ENCODE peak calls at places on chromosome 7, in five cellular contexts. One of them, this sample, is unnamed.

GRCh38 chr7:90172121-90172520 is 17.9 kb downstream of the STEAP1 start:
- DNase-seq in adrenal gland: no peak
- DNase-seq in hepatocyte: no peak
- DNase-seq in A549: no peak
- DNase-seq in astrocyte: no peak
- DNase-seq in this sample: no peak

GRCh38 chr7:134548877-134549276 is at the start of gene AKR1B15:
- DNase-seq in hepatocyte: no peak
- DNase-seq in astrocyte: no peak
- DNase-seq in adrenal gland: no peak
- DNase-seq in A549: peak; percentile 78
- DNase-seq in this sample: no peak

GRCh38 chr7:150955519-150956394 is 22.4 kb downstream of the KCNH2 start:
- DNase-seq in hepatocyte: peak; percentile 71
- DNase-seq in A549: no peak
- DNase-seq in astrocyte: peak; percentile 29
- DNase-seq in adrenal gland: peak; percentile 74
- DNase-seq in this sample: no peak

GRCh38 chr7:75039709-75040108 is 33.9 kb downstream of the RCC1L start:
- DNase-seq in astrocyte: no peak
- DNase-seq in A549: no peak
- DNase-seq in hepatocyte: no peak
- DNase-seq in adrenal gland: no peak
- DNase-seq in this sample: no peak

GRCh38 chr7:45721949-45722598 is 147.9 kb downstream of the ADCY1 start:
- DNase-seq in A549: no peak
- DNase-seq in astrocyte: no peak
- DNase-seq in adrenal gland: no peak
- DNase-seq in hepatocyte: no peak
- DNase-seq in this sample: no peak

GRCh38 chr7:155764432-155764798 is 47.8 kb downstream of the SHH start:
- DNase-seq in A549: no peak
- DNase-seq in hepatocyte: no peak
- DNase-seq in astrocyte: no peak
- DNase-seq in adrenal gland: no peak
- DNase-seq in this sample: no peak

GRCh38 chr7:40519009-40519408 is 384.2 kb downstream of the SUGCT start:
- DNase-seq in astrocyte: no peak
- DNase-seq in hepatocyte: no peak
- DNase-seq in adrenal gland: no peak
- DNase-seq in A549: no peak
- DNase-seq in this sample: no peak

GRCh38 chr7:113144839-113145238 is 26.5 kb upstream of the SMIM30 start:
- DNase-seq in astrocyte: no peak
- DNase-seq in A549: no peak
- DNase-seq in adrenal gland: no peak
- DNase-seq in hepatocyte: no peak
- DNase-seq in this sample: no peak

GRCh38 chr7:143877076-143877475 is 24.9 kb downstream of the TCAF1 start:
- DNase-seq in astrocyte: no peak
- DNase-seq in A549: no peak
- DNase-seq in hepatocyte: no peak
- DNase-seq in adrenal gland: no peak
- DNase-seq in this sample: no peak

GRCh38 chr7:121163699-121164098 is 165.1 kb upstream of the WNT16 start:
- DNase-seq in A549: no peak
- DNase-seq in adrenal gland: no peak
- DNase-seq in hepatocyte: no peak
- DNase-seq in astrocyte: no peak
- DNase-seq in this sample: no peak

GRCh38 chr7:28748934-28749584 is 209.1 kb downstream of the TRIL start:
- DNase-seq in adrenal gland: no peak
- DNase-seq in astrocyte: peak; percentile 60
- DNase-seq in hepatocyte: peak; percentile 12
- DNase-seq in A549: peak; percentile 50
- DNase-seq in this sample: peak; percentile 88

GRCh38 chr7:88280801-88281200 is 25.9 kb downstream of the STEAP4 start:
- DNase-seq in astrocyte: no peak
- DNase-seq in A549: no peak
- DNase-seq in adrenal gland: no peak
- DNase-seq in hepatocyte: no peak
- DNase-seq in this sample: no peak

GRCh38 chr7:15836041-15836440 is 149.6 kb upstream of the MEOX2 start:
- DNase-seq in adrenal gland: no peak
- DNase-seq in astrocyte: peak; percentile 32
- DNase-seq in A549: no peak
- DNase-seq in hepatocyte: no peak
- DNase-seq in this sample: no peak

GRCh38 chr7:34751725-34752643 is 94.0 kb downstream of the NPSR1 start:
- DNase-seq in astrocyte: no peak
- DNase-seq in adrenal gland: no peak
- DNase-seq in A549: no peak
- DNase-seq in hepatocyte: no peak
- DNase-seq in this sample: no peak

GRCh38 chr7:148486937-148487336 is 103.6 kb upstream of the C7orf33 start:
- DNase-seq in hepatocyte: no peak
- DNase-seq in A549: no peak
- DNase-seq in adrenal gland: no peak
- DNase-seq in astrocyte: no peak
- DNase-seq in this sample: no peak

GRCh38 chr7:5064391-5065106 is 18.9 kb downstream of the RBAK start:
- DNase-seq in adrenal gland: no peak
- DNase-seq in hepatocyte: no peak
- DNase-seq in astrocyte: peak; percentile 21
- DNase-seq in A549: peak; percentile 61
- DNase-seq in this sample: no peak

GRCh38 chr7:5070206-5070605 is 24.5 kb downstream of the RBAK start:
- DNase-seq in A549: no peak
- DNase-seq in adrenal gland: no peak
- DNase-seq in hepatocyte: no peak
- DNase-seq in astrocyte: no peak
- DNase-seq in this sample: no peak

GRCh38 chr7:5063698-5064097 is 18.0 kb downstream of the RBAK start:
- DNase-seq in A549: no peak
- DNase-seq in adrenal gland: no peak
- DNase-seq in astrocyte: no peak
- DNase-seq in hepatocyte: no peak
- DNase-seq in this sample: no peak

GRCh38 chr7:5065107-5065407 is 19.4 kb downstream of the RBAK start:
- DNase-seq in A549: no peak
- DNase-seq in hepatocyte: no peak
- DNase-seq in astrocyte: no peak
- DNase-seq in adrenal gland: no peak
- DNase-seq in this sample: no peak
- H3K9me3 ChIP-seq in A549: peaks cover 98% of the 10 kb centered on the region
- H3K9me3 ChIP-seq in hepatocyte: peaks cover 79% of the 10 kb centered on the region
- H3K9me3 ChIP-seq in astrocyte: peaks cover 65% of the 10 kb centered on the region
- H3K9me3 ChIP-seq in adrenal gland: no peaks in the 10 kb centered on the region
- H3K9me3 ChIP-seq in this sample: peaks cover 83% of the 10 kb centered on the region

GRCh38 chr7:138515001-138515528 is 55.0 kb downstream of the TRIM24 start:
- DNase-seq in adrenal gland: no peak
- DNase-seq in hepatocyte: no peak
- DNase-seq in astrocyte: no peak
- DNase-seq in A549: no peak
- DNase-seq in this sample: no peak

GRCh38 chr7:138524259-138524658 is 64.2 kb downstream of the TRIM24 start:
- DNase-seq in adrenal gland: no peak
- DNase-seq in astrocyte: no peak
- DNase-seq in A549: no peak
- DNase-seq in hepatocyte: no peak
- DNase-seq in this sample: no peak

GRCh38 chr7:138521837-138522461 is 61.9 kb downstream of the TRIM24 start:
- DNase-seq in adrenal gland: no peak
- DNase-seq in hepatocyte: no peak
- DNase-seq in A549: no peak
- DNase-seq in astrocyte: no peak
- DNase-seq in this sample: no peak

GRCh38 chr7:138520742-138521141 is 60.7 kb downstream of the TRIM24 start:
- DNase-seq in adrenal gland: no peak
- DNase-seq in A549: no peak
- DNase-seq in astrocyte: no peak
- DNase-seq in hepatocyte: no peak
- DNase-seq in this sample: no peak

GRCh38 chr7:138519061-138519798 is 59.2 kb downstream of the TRIM24 start:
- DNase-seq in astrocyte: no peak
- DNase-seq in adrenal gland: no peak
- DNase-seq in hepatocyte: no peak
- DNase-seq in A549: no peak
- DNase-seq in this sample: no peak
- H3K9me3 ChIP-seq in astrocyte: no peaks in the 10 kb centered on the region
- H3K9me3 ChIP-seq in adrenal gland: no peaks in the 10 kb centered on the region
- H3K9me3 ChIP-seq in hepatocyte: no peaks in the 10 kb centered on the region
- H3K9me3 ChIP-seq in A549: no peaks in the 10 kb centered on the region
- H3K9me3 ChIP-seq in this sample: no peaks in the 10 kb centered on the region

GRCh38 chr7:63080406-63080805 is 918.2 kb upstream of the ZNF722 start:
- DNase-seq in adrenal gland: no peak
- DNase-seq in hepatocyte: no peak
- DNase-seq in A549: no peak
- DNase-seq in astrocyte: no peak
- DNase-seq in this sample: no peak
- H3K9me3 ChIP-seq in adrenal gland: no peaks in the 10 kb centered on the region
- H3K9me3 ChIP-seq in hepatocyte: peaks cover 36% of the 10 kb centered on the region
- H3K9me3 ChIP-seq in A549: peaks cover 20% of the 10 kb centered on the region
- H3K9me3 ChIP-seq in astrocyte: peaks cover 19% of the 10 kb centered on the region
- H3K9me3 ChIP-seq in this sample: no peaks in the 10 kb centered on the region

GRCh38 chr7:158392251-158392650 is 195.4 kb downstream of the PTPRN2 start:
- DNase-seq in astrocyte: no peak
- DNase-seq in A549: no peak
- DNase-seq in adrenal gland: no peak
- DNase-seq in hepatocyte: no peak
- DNase-seq in this sample: no peak

GRCh38 chr7:158389514-158390425 is 197.9 kb downstream of the PTPRN2 start:
- DNase-seq in adrenal gland: no peak
- DNase-seq in A549: no peak
- DNase-seq in astrocyte: no peak
- DNase-seq in hepatocyte: no peak
- DNase-seq in this sample: no peak

GRCh38 chr7:158390460-158390859 is 197.2 kb downstream of the PTPRN2 start:
- DNase-seq in hepatocyte: no peak
- DNase-seq in A549: no peak
- DNase-seq in astrocyte: no peak
- DNase-seq in adrenal gland: no peak
- DNase-seq in this sample: no peak

GRCh38 chr7:158391541-158391940 is 196.1 kb downstream of the PTPRN2 start:
- DNase-seq in A549: no peak
- DNase-seq in hepatocyte: no peak
- DNase-seq in astrocyte: no peak
- DNase-seq in adrenal gland: no peak
- DNase-seq in this sample: no peak

GRCh38 chr7:158391141-158391540 is 196.5 kb downstream of the PTPRN2 start:
- DNase-seq in astrocyte: no peak
- DNase-seq in A549: no peak
- DNase-seq in hepatocyte: no peak
- DNase-seq in adrenal gland: no peak
- DNase-seq in this sample: no peak
- H3K9me3 ChIP-seq in astrocyte: no peaks in the 10 kb centered on the region
- H3K9me3 ChIP-seq in A549: no peaks in the 10 kb centered on the region
- H3K9me3 ChIP-seq in hepatocyte: no peaks in the 10 kb centered on the region
- H3K9me3 ChIP-seq in adrenal gland: no peaks in the 10 kb centered on the region
- H3K9me3 ChIP-seq in this sample: no peaks in the 10 kb centered on the region

GRCh38 chr7:157709531-157710251 is 372.9 kb downstream of the DNAJB6 start:
- DNase-seq in astrocyte: no peak
- DNase-seq in adrenal gland: no peak
- DNase-seq in hepatocyte: no peak
- DNase-seq in A549: no peak
- DNase-seq in this sample: no peak
- H3K9me3 ChIP-seq in astrocyte: no peaks in the 10 kb centered on the region
- H3K9me3 ChIP-seq in adrenal gland: no peaks in the 10 kb centered on the region
- H3K9me3 ChIP-seq in hepatocyte: no peaks in the 10 kb centered on the region
- H3K9me3 ChIP-seq in A549: no peaks in the 10 kb centered on the region
- H3K9me3 ChIP-seq in this sample: no peaks in the 10 kb centered on the region

GRCh38 chr7:4235596-4235995 is 446.5 kb upstream of the FOXK1 start:
- DNase-seq in hepatocyte: peak; percentile 32
- DNase-seq in adrenal gland: no peak
- DNase-seq in A549: no peak
- DNase-seq in astrocyte: no peak
- DNase-seq in this sample: no peak
- H3K9me3 ChIP-seq in hepatocyte: no peaks in the 10 kb centered on the region
- H3K9me3 ChIP-seq in adrenal gland: no peaks in the 10 kb centered on the region
- H3K9me3 ChIP-seq in A549: no peaks in the 10 kb centered on the region
- H3K9me3 ChIP-seq in astrocyte: no peaks in the 10 kb centered on the region
- H3K9me3 ChIP-seq in this sample: no peaks in the 10 kb centered on the region

GRCh38 chr7:146661435-146661834 is 544.8 kb downstream of the CNTNAP2 start:
- DNase-seq in hepatocyte: no peak
- DNase-seq in A549: no peak
- DNase-seq in adrenal gland: no peak
- DNase-seq in astrocyte: no peak
- DNase-seq in this sample: no peak

GRCh38 chr7:146659732-146660131 is 543.1 kb downstream of the CNTNAP2 start:
- DNase-seq in astrocyte: no peak
- DNase-seq in adrenal gland: no peak
- DNase-seq in hepatocyte: no peak
- DNase-seq in A549: no peak
- DNase-seq in this sample: no peak

GRCh38 chr7:146661929-146662328 is 545.3 kb downstream of the CNTNAP2 start:
- DNase-seq in hepatocyte: no peak
- DNase-seq in adrenal gland: no peak
- DNase-seq in A549: no peak
- DNase-seq in astrocyte: no peak
- DNase-seq in this sample: no peak

GRCh38 chr7:146658604-146659003 is 542.0 kb downstream of the CNTNAP2 start:
- DNase-seq in adrenal gland: no peak
- DNase-seq in hepatocyte: no peak
- DNase-seq in astrocyte: no peak
- DNase-seq in A549: no peak
- DNase-seq in this sample: no peak

GRCh38 chr7:146660839-146661238 is 544.2 kb downstream of the CNTNAP2 start:
- DNase-seq in adrenal gland: no peak
- DNase-seq in hepatocyte: no peak
- DNase-seq in A549: no peak
- DNase-seq in astrocyte: no peak
- DNase-seq in this sample: no peak
- H3K9me3 ChIP-seq in adrenal gland: no peaks in the 10 kb centered on the region
- H3K9me3 ChIP-seq in hepatocyte: no peaks in the 10 kb centered on the region
- H3K9me3 ChIP-seq in A549: no peaks in the 10 kb centered on the region
- H3K9me3 ChIP-seq in astrocyte: no peaks in the 10 kb centered on the region
- H3K9me3 ChIP-seq in this sample: no peaks in the 10 kb centered on the region